ENCODE peak calls at places on chromosomes 2 and 18, in seven cellular contexts. A is WTC11; C is A549; L is activated CD4-positive, CD25-positive, alpha-beta regulatory T cell treated with anti-CD3 and anti-CD28 coated beads, Interleukin-2, amount 50 U/mL, for 16 hours; Q is T1000; Y is AML-193; J is fibroblast of lung. T is an unnamed sample.

GRCh38 chr2:27955762-27956161 is 65.2 kb downstream of the BABAM2 start:
- DNase-seq in A (no peak), C (no peak), L (no peak), Q (no peak), Y (no peak), J (peak; percentile 47), T (no peak)

GRCh38 chr2:48707466-48707865 is 48.1 kb downstream of the LHCGR start:
- DNase-seq in A (no peak), C (no peak), L (no peak), Q (no peak), Y (no peak), J (peak; percentile 55), T (no peak)

GRCh38 chr2:65300772-65301711 is 73.4 kb downstream of the ACTR2 start:
- DNase-seq in A (peak; percentile 21), C (peak; percentile 70), L (peak; percentile 43), Q (peak; percentile 43), Y (no peak), J (peak; percentile 92), T (peak; percentile 48)

GRCh38 chr2:46335966-46336436 is 38.8 kb downstream of the EPAS1 start:
- DNase-seq in A (no peak), C (peak; percentile 47), L (no peak), Q (no peak), Y (no peak), J (no peak), T (no peak)

GRCh38 chr18:8895987-8896619 is 190.7 kb downstream of the MTCL1 start:
- DNase-seq in A (no peak), C (no peak), L (no peak), Q (no peak), Y (no peak), J (peak; percentile 89), T (no peak)

GRCh38 chr2:188439986-188440385 is 148.3 kb downstream of the GULP1 start:
- DNase-seq in A (no peak), C (no peak), L (no peak), Q (no peak), Y (no peak), J (no peak), T (no peak)

GRCh38 chr2:200042102-200042735 is 86.8 kb downstream of the MAIP1 start:
- DNase-seq in A (no peak), C (no peak), L (no peak), Q (no peak), Y (no peak), J (peak; percentile 90), T (no peak)

GRCh38 chr2:81389203-81389602 is 1084.7 kb upstream of the LRRTM1 start:
- DNase-seq in A (no peak), C (no peak), L (no peak), Q (no peak), Y (peak; percentile 7), J (no peak), T (no peak)

GRCh38 chr2:120934891-120935338 is 199.2 kb downstream of the GLI2 start:
- DNase-seq in A (no peak), C (peak; percentile 97), L (no peak), Q (peak; percentile 57), Y (no peak), J (peak; percentile 96), T (peak; percentile 76)

GRCh38 chr2:54239427-54239826 is 16.6 kb downstream of the TSPYL6 start:
- DNase-seq in A (no peak), C (no peak), L (no peak), Q (peak; percentile 46), Y (no peak), J (peak; percentile 95), T (no peak)

T was measured in Panc1.